ENCODE peak calls at places on chromosomes 13 and 19, in ten cellular contexts. One of them, this sample, is unnamed.
A peak's percentile ranks its signal among the peaks of the same experiment; 100 is the strongest.

GRCh38 chr13:51644649-51645048 is 60.4 kb downstream of the WDFY2 start:
- DNase-seq in neural progenitor cell: no peak
- DNase-seq in activated CD4-positive, alpha-beta T cell treated with anti-CD3 and anti-CD28 coated beads, Interleukin-2, amount 50 U/mL, for 48 hours: no peak
- DNase-seq in LNCaP clone FGC: no peak
- DNase-seq in NCI-H1417: no peak
- DNase-seq in NCI-H69: peak; percentile 16
- DNase-seq in EL: peak; percentile 18
- DNase-seq in nucleus accumbens: no peak
- DNase-seq in brain pericyte: no peak
- DNase-seq in germinal center: no peak
- DNase-seq in this sample: peak; percentile 41

GRCh38 chr19:48405850-48406249 is 12.4 kb downstream of the GRIN2D start:
- DNase-seq in neural progenitor cell: no peak
- DNase-seq in activated CD4-positive, alpha-beta T cell treated with anti-CD3 and anti-CD28 coated beads, Interleukin-2, amount 50 U/mL, for 48 hours: no peak
- DNase-seq in LNCaP clone FGC: no peak
- DNase-seq in NCI-H1417: no peak
- DNase-seq in NCI-H69: no peak
- DNase-seq in EL: no peak
- DNase-seq in nucleus accumbens: no peak
- DNase-seq in brain pericyte: no peak
- DNase-seq in germinal center: no peak
- DNase-seq in this sample: no peak

GRCh38 chr13:52345048-52345447 is 60.9 kb downstream of the THSD1 start:
- DNase-seq in neural progenitor cell: no peak
- DNase-seq in activated CD4-positive, alpha-beta T cell treated with anti-CD3 and anti-CD28 coated beads, Interleukin-2, amount 50 U/mL, for 48 hours: no peak
- DNase-seq in LNCaP clone FGC: no peak
- DNase-seq in NCI-H1417: no peak
- DNase-seq in NCI-H69: no peak
- DNase-seq in EL: peak; percentile 15
- DNase-seq in nucleus accumbens: no peak
- DNase-seq in brain pericyte: no peak
- DNase-seq in germinal center: no peak
- DNase-seq in this sample: peak; percentile 68

GRCh38 chr19:6890938-6891337 is 3.6 kb downstream of the ADGRE1 start:
- DNase-seq in neural progenitor cell: no peak
- DNase-seq in activated CD4-positive, alpha-beta T cell treated with anti-CD3 and anti-CD28 coated beads, Interleukin-2, amount 50 U/mL, for 48 hours: peak; percentile 54
- DNase-seq in LNCaP clone FGC: no peak
- DNase-seq in NCI-H1417: no peak
- DNase-seq in NCI-H69: no peak
- DNase-seq in EL: no peak
- DNase-seq in nucleus accumbens: no peak
- DNase-seq in brain pericyte: no peak
- DNase-seq in germinal center: no peak
- DNase-seq in this sample: no peak

GRCh38 chr19:33621811-33622504 is at the start of gene CHST8:
- DNase-seq in neural progenitor cell: peak; percentile 92
- DNase-seq in activated CD4-positive, alpha-beta T cell treated with anti-CD3 and anti-CD28 coated beads, Interleukin-2, amount 50 U/mL, for 48 hours: peak; percentile 22
- DNase-seq in LNCaP clone FGC: no peak
- DNase-seq in NCI-H1417: peak; percentile 32
- DNase-seq in NCI-H69: peak; percentile 72
- DNase-seq in EL: peak; percentile 28
- DNase-seq in nucleus accumbens: no peak
- DNase-seq in brain pericyte: no peak
- DNase-seq in germinal center: peak; percentile 21
- DNase-seq in this sample: peak; percentile 95

GRCh38 chr13:69970521-69970920 is 137.1 kb upstream of the ATXN8OS start:
- DNase-seq in neural progenitor cell: no peak
- DNase-seq in activated CD4-positive, alpha-beta T cell treated with anti-CD3 and anti-CD28 coated beads, Interleukin-2, amount 50 U/mL, for 48 hours: no peak
- DNase-seq in LNCaP clone FGC: no peak
- DNase-seq in NCI-H1417: no peak
- DNase-seq in NCI-H69: no peak
- DNase-seq in EL: no peak
- DNase-seq in nucleus accumbens: no peak
- DNase-seq in brain pericyte: no peak
- DNase-seq in germinal center: no peak
- DNase-seq in this sample: no peak

GRCh38 chr13:36509369-36509768 is 77.1 kb downstream of the CCNA1 start:
- DNase-seq in neural progenitor cell: peak; percentile 35
- DNase-seq in activated CD4-positive, alpha-beta T cell treated with anti-CD3 and anti-CD28 coated beads, Interleukin-2, amount 50 U/mL, for 48 hours: no peak
- DNase-seq in LNCaP clone FGC: no peak
- DNase-seq in NCI-H1417: no peak
- DNase-seq in NCI-H69: peak; percentile 8
- DNase-seq in EL: no peak
- DNase-seq in nucleus accumbens: no peak
- DNase-seq in brain pericyte: no peak
- DNase-seq in germinal center: no peak
- DNase-seq in this sample: no peak

GRCh38 chr19:9407827-9408226 is 27.5 kb downstream of the ZNF266 start:
- DNase-seq in neural progenitor cell: no peak
- DNase-seq in activated CD4-positive, alpha-beta T cell treated with anti-CD3 and anti-CD28 coated beads, Interleukin-2, amount 50 U/mL, for 48 hours: no peak
- DNase-seq in LNCaP clone FGC: no peak
- DNase-seq in NCI-H1417: no peak
- DNase-seq in NCI-H69: no peak
- DNase-seq in EL: no peak
- DNase-seq in nucleus accumbens: no peak
- DNase-seq in brain pericyte: no peak
- DNase-seq in germinal center: no peak
- DNase-seq in this sample: no peak

GRCh38 chr19:10353793-10354391 is 14.5 kb upstream of the ICAM3 start:
- DNase-seq in neural progenitor cell: peak; percentile 95
- DNase-seq in activated CD4-positive, alpha-beta T cell treated with anti-CD3 and anti-CD28 coated beads, Interleukin-2, amount 50 U/mL, for 48 hours: peak; percentile 70
- DNase-seq in LNCaP clone FGC: no peak
- DNase-seq in NCI-H1417: peak; percentile 2
- DNase-seq in NCI-H69: no peak
- DNase-seq in EL: no peak
- DNase-seq in nucleus accumbens: no peak
- DNase-seq in brain pericyte: no peak
- DNase-seq in germinal center: no peak
- DNase-seq in this sample: peak; percentile 87

This sample was measured in osteoblast.